ENCODE peak calls at places on chromosome 15, in seven cellular contexts. Q is GM12878, B is LHCN-M2, L is NCI-H748 treated with DMSO at 0.1 percent for 48 hours, W is T-helper 17 cell, H is A549, N is AG08396. G is an unnamed sample.

GRCh38 chr15:37093480-37094410 is 6.6 kb downstream of the MEIS2 start:
- DNase-seq in Q (no peak), B (no peak), L (no peak), W (no peak), H (no peak), N (no peak), G (no peak)

GRCh38 chr15:66251065-66251789 is 2.3 kb downstream of the MEGF11 start:
- DNase-seq in Q (no peak), B (no peak), L (no peak), W (no peak), H (no peak), N (no peak), G (no peak)

GRCh38 chr15:100721758-100722550 is 119.6 kb downstream of the ASB7 start:
- DNase-seq in Q (no peak), B (peak; percentile 99), L (no peak), W (no peak), H (peak; percentile 98), N (peak; percentile 85), G (no peak)

GRCh38 chr15:59321000-59321689 is 51.5 kb downstream of the MYO1E start:
- DNase-seq in Q (no peak), B (no peak), L (no peak), W (no peak), H (no peak), N (no peak), G (no peak)

GRCh38 chr15:49847937-49848823 is 227.3 kb downstream of the DTWD1 start:
- DNase-seq in Q (no peak), B (peak; percentile 65), L (no peak), W (no peak), H (peak; percentile 91), N (peak; percentile 43), G (no peak)

GRCh38 chr15:98905981-98906711 is 101.4 kb downstream of the PGPEP1L start:
- DNase-seq in Q (no peak), B (no peak), L (no peak), W (no peak), H (no peak), N (no peak), G (no peak)

GRCh38 chr15:101027920-101028319 is 108.8 kb downstream of the LRRK1 start:
- DNase-seq in Q (no peak), B (no peak), L (no peak), W (no peak), H (no peak), N (no peak), G (no peak)

GRCh38 chr15:35477853-35478252 is 68.1 kb downstream of the DPH6 start:
- DNase-seq in Q (no peak), B (no peak), L (no peak), W (no peak), H (no peak), N (no peak), G (no peak)

GRCh38 chr15:63166219-63166618 is 8.9 kb upstream of the RPS27L start:
- DNase-seq in Q (no peak), B (no peak), L (no peak), W (no peak), H (peak; percentile 36), N (no peak), G (no peak)

GRCh38 chr15:22895465-22896190 is 57.2 kb downstream of the NIPA2 start:
- DNase-seq in Q (peak; percentile 1), B (peak; percentile 78), L (no peak), W (no peak), H (peak; percentile 80), N (peak; percentile 38), G (no peak)

GRCh38 chr15:100042558-100042957 is 299.2 kb downstream of the ADAMTS17 start:
- DNase-seq in Q (no peak), B (peak; percentile 62), L (no peak), W (no peak), H (peak; percentile 10), N (no peak), G (no peak)

GRCh38 chr15:70142322-70143191 is 44.8 kb upstream of the TLE3 start:
- DNase-seq in Q (no peak), B (no peak), L (no peak), W (no peak), H (peak; percentile 27), N (no peak), G (no peak)

GRCh38 chr15:41872166-41872747 is 21.6 kb downstream of the SPTBN5 start:
- DNase-seq in Q (no peak), B (no peak), L (no peak), W (no peak), H (no peak), N (no peak), G (no peak)

GRCh38 chr15:60381148-60381788 is 16.5 kb downstream of the ANXA2 start:
- DNase-seq in Q (no peak), B (peak; percentile 62), L (no peak), W (no peak), H (peak; percentile 46), N (no peak), G (no peak)

GRCh38 chr15:38220874-38221273 is 31.8 kb upstream of the SPRED1 start:
- DNase-seq in Q (no peak), B (no peak), L (no peak), W (no peak), H (no peak), N (no peak), G (no peak)

GRCh38 chr15:38680780-38681179 is 116.2 kb upstream of the RASGRP1 start:
- DNase-seq in Q (no peak), B (no peak), L (no peak), W (no peak), H (no peak), N (no peak), G (no peak)

GRCh38 chr15:61038910-61039309 is 190.2 kb downstream of the RORA start:
- DNase-seq in Q (no peak), B (no peak), L (no peak), W (no peak), H (no peak), N (no peak), G (no peak)

GRCh38 chr15:78658823-78659222 is 17.8 kb upstream of the CHRNB4 start:
- DNase-seq in Q (no peak), B (no peak), L (no peak), W (no peak), H (no peak), N (no peak), G (no peak)

GRCh38 chr15:78979456-78980320 is 34.8 kb upstream of the CTSH start:
- DNase-seq in Q (peak; percentile 66), B (peak; percentile 82), L (peak; percentile 44), W (no peak), H (peak; percentile 92), N (peak; percentile 68), G (peak; percentile 10)

GRCh38 chr15:52040167-52040900 is 21.3 kb downstream of the MAPK6 start:
- DNase-seq in Q (no peak), B (no peak), L (no peak), W (no peak), H (no peak), N (peak; percentile 18), G (no peak)

GRCh38 chr15:70422342-70422741 is 324.6 kb upstream of the TLE3 start:
- DNase-seq in Q (no peak), B (no peak), L (no peak), W (no peak), H (no peak), N (no peak), G (no peak)

GRCh38 chr15:68488290-68488689 is 56.3 kb upstream of the ITGA11 start:
- DNase-seq in Q (no peak), B (no peak), L (peak; percentile 27), W (no peak), H (no peak), N (no peak), G (no peak)

GRCh38 chr15:75921732-75922703 is 18.3 kb downstream of the FBXO22 start:
- DNase-seq in Q (no peak), B (peak; percentile 93), L (no peak), W (no peak), H (peak; percentile 71), N (peak; percentile 24), G (peak; percentile 41)